ENCODE peak calls at places on chromosome 3, in nine cellular contexts. V is DND-41, N is PC-3, M is GM23338, J is neural progenitor cell, A is hepatocyte, C is SK-N-SH, P is neuronal stem cell, E is GM23248. K is an unnamed sample.

GRCh38 chr3:123150449-123150954 is 51.2 kb upstream of the SEC22A start:
- DNase-seq in V (no peak), M (no peak), A (no peak), E (no peak), P (no peak), N (no peak), C (no peak), J (no peak), K (no peak)

GRCh38 chr3:123706871-123707270 is 122.0 kb upstream of the HACD2 start:
- DNase-seq in A (no peak), C (no peak), N (peak; percentile 26), J (no peak), M (no peak), V (no peak), P (no peak), E (no peak), K (no peak)

GRCh38 chr3:9715764-9716437 is 12.3 kb downstream of the CPNE9 start:
- DNase-seq in P (no peak), M (peak; percentile 32), A (peak; percentile 90), E (peak; percentile 96), N (peak; percentile 96), J (peak; percentile 18), C (no peak), V (no peak), K (no peak)

GRCh38 chr3:66483006-66483928 is 17.6 kb downstream of the LRIG1 start:
- DNase-seq in N (no peak), A (no peak), V (no peak), M (no peak), E (peak; percentile 78), J (peak; percentile 45), C (peak; percentile 16), P (no peak), K (peak; percentile 82)

GRCh38 chr3:66255865-66256264 is 35.1 kb downstream of the SLC25A26 start:
- DNase-seq in A (no peak), N (no peak), J (no peak), V (no peak), M (no peak), P (no peak), C (no peak), E (no peak), K (no peak)

GRCh38 chr3:61699622-61700021 is 138.3 kb downstream of the PTPRG start:
- DNase-seq in C (no peak), J (peak; percentile 77), E (no peak), P (peak; percentile 35), M (peak; percentile 92), V (no peak), N (no peak), A (no peak), K (no peak)

GRCh38 chr3:48598323-48599076 is 3.4 kb upstream of the COL7A1 start:
- DNase-seq in P (no peak), J (no peak), E (peak; percentile 96), V (no peak), A (peak; percentile 83), C (no peak), M (no peak), N (peak; percentile 94), K (no peak)

GRCh38 chr3:172760406-172760805 is 9.9 kb downstream of the ECT2 start:
- DNase-seq in C (no peak), A (no peak), N (no peak), V (no peak), E (peak; percentile 56), P (no peak), J (no peak), M (no peak), K (no peak)

GRCh38 chr3:29329986-29330514 is 49.2 kb downstream of the RBMS3 start:
- DNase-seq in C (no peak), M (no peak), N (no peak), E (peak; percentile 39), J (no peak), P (no peak), V (no peak), A (no peak), K (no peak)

GRCh38 chr3:183114779-183115178 is 15.5 kb upstream of the MCCC1 start:
- DNase-seq in N (no peak), A (no peak), V (no peak), E (no peak), P (no peak), J (peak; percentile 64), M (peak; percentile 81), C (peak; percentile 27), K (no peak)

GRCh38 chr3:35044185-35044584 is 595.1 kb upstream of the ARPP21 start:
- DNase-seq in A (no peak), P (no peak), J (no peak), C (no peak), E (no peak), M (no peak), N (no peak), V (peak; percentile 69), K (no peak)

GRCh38 chr3:76726034-76726433 is 313.9 kb upstream of the ROBO2 start:
- DNase-seq in P (no peak), C (no peak), V (no peak), J (no peak), M (no peak), N (no peak), A (no peak), E (no peak), K (no peak)

GRCh38 chr3:98770261-98771039 is 7.3 kb downstream of the ST3GAL6 start:
- DNase-seq in J (no peak), A (no peak), P (no peak), E (no peak), M (no peak), C (no peak), N (no peak), V (no peak), K (peak; percentile 96)

GRCh38 chr3:179811321-179812095 is 158.7 kb downstream of the USP13 start:
- DNase-seq in P (peak; percentile 42), M (peak; percentile 90), C (peak; percentile 73), A (peak; percentile 81), V (peak; percentile 59), E (peak; percentile 90), N (peak; percentile 88), J (peak; percentile 74), K (peak; percentile 78)

GRCh38 chr3:157130881-157131251 is 29.1 kb downstream of the CCNL1 start:
- DNase-seq in P (no peak), V (no peak), N (no peak), C (no peak), A (no peak), E (no peak), J (peak; percentile 15), M (peak; percentile 53), K (no peak)
- H3K4me3 ChIP-seq in P (no peak overlapping the region), V (no peak overlapping the region), N (no peak overlapping the region), C (no peak overlapping the region), A (no peak overlapping the region), E (no peak overlapping the region), J (no peak overlapping the region), M (no peak overlapping the region), K (no peak overlapping the region)

GRCh38 chr3:149299938-149300791 is 33.3 kb downstream of the TM4SF18 start:
- DNase-seq in N (peak; percentile 98), P (no peak), E (peak; percentile 94), J (no peak), V (no peak), M (no peak), A (peak; percentile 85), C (no peak), K (no peak)
- H2AFZ ChIP-seq in N (peak overlapping the region; percentile 68), P (peak overlapping the region; percentile 36), E (peak overlapping the region; percentile 15), J (no peak overlapping the region), V (no peak overlapping the region), M (peak overlapping the region; percentile 30), A (peak overlapping the region; percentile 4), C (peak overlapping the region; percentile 81), K (no peak overlapping the region)

GRCh38 chr3:150928234-150928633 is 23.0 kb upstream of the MINDY4B start:
- DNase-seq in J (no peak), N (no peak), P (no peak), M (no peak), V (no peak), A (no peak), E (no peak), C (no peak), K (no peak)

GRCh38 chr3:150922611-150923010 is 17.4 kb upstream of the MINDY4B start:
- DNase-seq in J (peak; percentile 49), E (peak; percentile 45), P (no peak), V (no peak), C (peak; percentile 44), N (no peak), A (no peak), M (peak; percentile 84), K (no peak)

GRCh38 chr3:150926328-150926727 is 21.1 kb upstream of the MINDY4B start:
- DNase-seq in P (no peak), V (no peak), E (no peak), N (no peak), J (no peak), M (no peak), C (no peak), A (no peak), K (peak; percentile 65)

GRCh38 chr3:150921207-150921606 is 16.0 kb upstream of the MINDY4B start:
- DNase-seq in J (no peak), V (no peak), N (peak; percentile 11), E (no peak), A (no peak), C (no peak), M (no peak), P (no peak), K (no peak)

GRCh38 chr3:150925751-150926201 is 20.5 kb upstream of the MINDY4B start:
- DNase-seq in M (peak; percentile 96), A (peak; percentile 82), J (peak; percentile 76), N (peak; percentile 61), C (peak; percentile 59), E (peak; percentile 51), V (peak; percentile 55), P (peak; percentile 36), K (peak; percentile 75)
- H3K4me3 ChIP-seq in M (peak overlapping the region; percentile 36), A (no peak overlapping the region), J (no peak overlapping the region), N (peak overlapping the region; percentile 30), C (no peak overlapping the region), E (no peak overlapping the region), V (no peak overlapping the region), P (no peak overlapping the region), K (peak overlapping the region; percentile 61)

GRCh38 chr3:174440350-174440716 is 418.8 kb upstream of the NAALADL2 start:
- DNase-seq in V (peak; percentile 4), J (peak; percentile 38), N (peak; percentile 49), A (peak; percentile 32), E (peak; percentile 83), M (peak; percentile 59), C (no peak), P (no peak), K (no peak)
- H2AFZ ChIP-seq in V (peak overlapping the region; percentile 82), J (peak overlapping the region; percentile 38), N (peak overlapping the region; percentile 10), A (peak overlapping the region; percentile 79), E (peak overlapping the region; percentile 81), M (no peak overlapping the region), C (peak overlapping the region; percentile 89), P (peak overlapping the region; percentile 100), K (peak overlapping the region; percentile 80)

DNA sequence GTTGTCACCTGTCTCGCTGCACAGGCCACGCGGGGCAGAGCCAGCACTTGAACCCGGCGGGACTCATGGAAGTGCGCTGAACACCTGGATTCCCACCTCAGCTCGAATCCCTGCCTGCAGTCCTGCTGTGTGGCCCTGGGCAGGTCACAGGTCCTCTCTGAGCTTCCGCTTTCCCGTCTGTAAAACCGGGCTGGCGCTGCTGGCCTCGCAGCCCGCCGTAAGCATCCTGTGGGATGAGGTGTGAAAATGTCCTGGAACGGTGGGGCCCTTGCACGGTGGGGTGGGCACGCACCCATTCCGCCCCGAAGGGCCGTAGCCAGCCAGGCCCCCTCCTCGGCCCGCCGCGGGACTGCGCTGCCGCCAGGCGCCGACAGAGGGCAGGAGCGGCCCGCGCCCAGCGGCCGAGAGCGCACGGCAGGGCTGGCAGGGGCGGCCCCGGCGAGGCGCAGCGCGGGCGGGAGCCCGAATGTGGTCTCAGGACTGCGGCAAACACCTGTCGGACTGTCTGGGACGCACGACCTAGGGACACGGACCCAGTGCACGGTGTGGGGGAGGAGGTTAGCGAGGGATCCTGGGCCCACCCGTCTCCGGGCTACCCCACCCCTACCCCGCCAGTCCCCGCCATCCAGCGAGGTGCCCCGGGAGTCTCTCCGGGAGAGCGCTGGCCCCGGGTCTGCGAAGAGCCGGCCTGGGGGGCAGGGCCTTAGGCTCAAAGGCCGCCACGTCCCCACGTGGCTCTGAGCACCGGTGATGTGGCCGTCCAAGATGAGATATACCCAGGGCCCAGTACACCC is 40.4 kb downstream of the DNAJB8 start:
- DNase-seq in J (peak; percentile 85), P (peak; percentile 60), N (peak; percentile 56), M (peak; percentile 78), E (peak; percentile 69), A (peak; percentile 79), C (peak; percentile 95), V (no peak), K (peak; percentile 41)
- H3K4me3 ChIP-seq in J (peak overlapping the region; percentile 43), P (peak overlapping the region; percentile 66), N (peak overlapping the region; percentile 47), M (peak overlapping the region; percentile 51), E (peak overlapping the region; percentile 53), A (no peak overlapping the region), C (peak overlapping the region; percentile 24), V (no peak overlapping the region), K (no peak overlapping the region)